ENCODE peak calls at places on chromosomes 11 and 22, in four cellular contexts. D is HCT116, T is left ventricle myocardium inferior, S is astrocyte of the cerebellum. P is an unnamed sample.

GRCh38 chr11:99352642-99353041 is 331.9 kb downstream of the CNTN5 start:
- DNase-seq in D (no peak), T (peak), S (no peak), P (no peak)

GRCh38 chr11:132496341-132496740 is 1036.0 kb downstream of the OPCML start:
- DNase-seq in D (no peak), T (no peak), S (no peak), P (no peak)

GRCh38 chr22:24003887-24004286 is 1.4 kb downstream of the GSTT4 start:
- DNase-seq in D (no peak), T (no peak), S (no peak), P (no peak)

GRCh38 chr11:65500262-65501004 is 1.6 kb downstream of the MALAT1 start:
- DNase-seq in D (no peak), T (no peak), S (no peak), P (no peak)

GRCh38 chr11:124581817-124582216 is 12.0 kb downstream of the OR8A1 start:
- DNase-seq in D (no peak), T (no peak), S (no peak), P (no peak)

GRCh38 chr11:62544521-62545436 is 1.8 kb downstream of the AHNAK start:
- DNase-seq in D (no peak), T (peak), S (no peak), P (no peak)

GRCh38 chr11:92828576-92828975 is 140.9 kb upstream of the MTNR1B start:
- DNase-seq in D (no peak), T (no peak), S (no peak), P (no peak)

GRCh38 chr11:36328956-36329673 is 33.0 kb downstream of the PRR5L start:
- DNase-seq in D (no peak), T (no peak), S (no peak), P (no peak)

GRCh38 chr11:29005401-29005980 is 897.3 kb downstream of the METTL15 start:
- DNase-seq in D (no peak), T (no peak), S (no peak), P (no peak)

GRCh38 chr11:113615773-113616172 is 90.3 kb downstream of the TMPRSS5 start:
- DNase-seq in D (no peak), T (no peak), S (no peak), P (peak)

GRCh38 chr11:130428692-130429681 is 578 bp upstream of the ADAMTS8 start:
- DNase-seq in D (no peak), T (no peak), S (no peak), P (no peak)

GRCh38 chr11:9380773-9381172 is 3.7 kb upstream of the IPO7 start:
- DNase-seq in D (no peak), T (peak), S (no peak), P (no peak)

GRCh38 chr11:70067036-70067435 is 11.1 kb upstream of the ANO1 start:
- DNase-seq in D (no peak), T (no peak), S (no peak), P (no peak)

GRCh38 chr11:68461284-68461861 is 821 bp downstream of the PPP6R3 start:
- DNase-seq in D (no peak), T (no peak), S (no peak), P (no peak)

GRCh38 chr11:102139081-102139498 is 28.8 kb downstream of the YAP1 start:
- DNase-seq in D (no peak), T (no peak), S (peak), P (peak)

GRCh38 chr11:26377619-26378018 is 45.7 kb downstream of the ANO3 start:
- DNase-seq in D (no peak), T (no peak), S (no peak), P (no peak)

DNA sequence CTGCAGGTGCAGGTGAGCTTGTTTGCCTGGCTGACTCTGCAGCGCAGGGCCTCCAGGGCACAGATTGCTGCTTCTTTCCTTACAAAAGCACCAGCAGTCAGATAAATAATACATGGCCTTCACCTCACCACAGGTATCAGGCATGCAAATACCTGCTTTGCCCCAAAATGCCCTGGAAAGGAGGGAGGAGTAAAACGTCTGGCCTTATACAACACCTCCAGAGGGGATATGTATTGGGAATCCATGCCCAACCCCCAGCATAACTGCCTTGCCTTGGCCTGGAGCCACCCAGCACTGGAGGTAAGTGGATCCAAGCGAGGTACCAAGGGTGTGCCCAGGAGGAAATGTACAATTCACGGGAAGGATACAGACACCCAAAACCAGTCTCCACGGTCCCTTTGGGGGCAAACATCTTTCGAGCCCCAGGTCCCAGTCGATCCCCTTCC is 860 bp downstream of the TMEM184B start:
- DNase-seq in D (no peak), T (no peak), S (no peak), P (no peak)
- H3K4me3 ChIP-seq in D (peak), T (peak), S (peak), P (peak)

GRCh38 chr22:31342389-31343125 is 3.6 kb downstream of the PATZ1 start:
- DNase-seq in D (no peak), T (no peak), S (no peak), P (no peak)
- H3K4me3 ChIP-seq in D (peak), T (peak), S (peak), P (peak)

GRCh38 chr11:75938543-75938942 is 123.5 kb downstream of the UVRAG start:
- DNase-seq in D (no peak), T (no peak), S (no peak), P (no peak)
- H3K4me3 ChIP-seq in D (no peak), T (no peak), S (no peak), P (no peak)

DNA sequence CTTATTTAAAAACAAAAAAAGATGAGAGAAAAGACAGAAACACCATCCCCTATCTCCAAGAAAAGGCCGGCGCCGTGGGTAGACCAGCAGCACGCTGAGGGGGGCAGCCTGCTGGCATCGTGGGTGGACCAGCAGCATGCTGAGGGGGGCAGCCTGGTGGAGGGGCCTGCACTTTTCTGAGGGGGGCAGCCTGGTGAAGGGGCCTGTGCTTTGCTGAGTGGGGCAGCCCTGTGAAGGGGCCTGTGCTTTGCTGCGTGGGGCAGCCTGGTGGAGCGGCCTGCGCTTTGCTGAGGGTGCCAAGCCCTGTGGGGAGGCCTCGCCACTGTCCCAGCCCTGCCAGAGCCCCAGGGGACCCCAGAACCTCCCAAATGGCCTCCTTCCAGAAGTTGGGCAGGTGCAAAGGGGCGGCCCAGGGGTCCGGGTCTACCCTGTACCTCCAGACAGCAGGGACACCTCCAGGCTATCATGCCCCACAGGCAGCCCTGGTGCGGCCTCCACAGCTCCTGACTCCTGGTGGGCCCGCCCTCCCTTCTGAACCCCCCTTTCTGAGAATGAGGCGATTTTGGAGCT is 1185.7 kb downstream of the BRD1 start:
- DNase-seq in D (no peak), T (no peak), S (no peak), P (no peak)
- H3K4me3 ChIP-seq in D (no peak), T (no peak), S (no peak), P (no peak)

GRCh38 chr11:61354208-61354607 is 7.5 kb downstream of the CYB561A3 start:
- DNase-seq in D (no peak), T (no peak), S (no peak), P (no peak)

GRCh38 chr11:61358566-61358965 is 3.1 kb downstream of the CYB561A3 start:
- DNase-seq in D (no peak), T (no peak), S (no peak), P (no peak)

GRCh38 chr11:61357233-61357893 is 4.3 kb downstream of the CYB561A3 start:
- DNase-seq in D (no peak), T (no peak), S (no peak), P (no peak)

GRCh38 chr11:61357894-61358239 is 3.8 kb downstream of the CYB561A3 start:
- DNase-seq in D (no peak), T (no peak), S (no peak), P (no peak)

DNA sequence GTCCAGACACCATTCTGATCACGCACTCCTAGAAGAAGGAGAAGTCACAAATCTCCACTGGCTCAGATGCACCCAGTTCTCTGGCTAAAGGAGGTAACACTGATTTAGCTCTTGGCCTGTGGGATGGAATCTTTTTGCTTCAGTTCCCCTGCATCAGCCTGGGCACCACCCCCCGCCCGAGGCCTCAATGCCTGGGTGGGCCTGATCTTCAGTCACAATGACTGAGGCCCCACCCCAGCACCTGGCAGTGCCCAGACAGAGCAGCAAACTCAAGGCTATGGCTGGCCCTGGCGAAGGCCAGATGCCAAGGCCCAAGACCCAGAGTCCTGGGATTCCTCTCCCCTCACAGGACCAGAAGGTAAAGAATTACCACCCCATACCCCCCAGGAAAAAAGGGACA is 5.0 kb downstream of the CYB561A3 start:
- DNase-seq in D (no peak), T (no peak), S (no peak), P (no peak)
- H3K4me3 ChIP-seq in D (no peak), T (no peak), S (no peak), P (no peak)

DNA sequence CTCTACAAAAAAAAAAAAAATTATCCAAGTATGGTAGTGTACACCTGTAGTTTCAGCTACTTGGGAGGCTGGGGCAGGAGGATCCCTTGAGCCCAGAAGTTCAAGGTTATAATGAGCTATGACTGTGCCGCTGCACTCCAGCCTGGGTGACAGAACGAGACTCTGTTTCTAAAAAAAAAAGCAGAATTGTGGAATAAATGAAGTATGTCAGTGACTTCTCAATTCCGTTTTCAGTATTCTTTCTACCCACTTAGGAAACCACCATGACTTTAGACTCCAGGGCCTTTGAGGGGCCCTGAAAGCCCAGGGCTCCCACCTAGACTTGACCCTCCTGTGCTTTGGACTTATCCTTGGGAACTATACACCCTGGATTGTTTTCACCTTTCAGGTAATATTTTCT is 6.5 kb upstream of the NUP160 start:
- DNase-seq in D (no peak), T (no peak), S (no peak), P (no peak)
- H3K4me3 ChIP-seq in D (no peak), T (no peak), S (no peak), P (no peak)

GRCh38 chr22:43465291-43466015 is 53.6 kb downstream of the MPPED1 start:
- DNase-seq in D (no peak), T (no peak), S (no peak), P (no peak)

GRCh38 chr22:43466710-43467109 is 54.9 kb downstream of the MPPED1 start:
- DNase-seq in D (no peak), T (no peak), S (no peak), P (no peak)

GRCh38 chr22:43462701-43463100 is 50.9 kb downstream of the MPPED1 start:
- DNase-seq in D (no peak), T (no peak), S (no peak), P (no peak)

GRCh38 chr22:43467171-43467570 is 55.4 kb downstream of the MPPED1 start:
- DNase-seq in D (no peak), T (no peak), S (no peak), P (no peak)

DNA sequence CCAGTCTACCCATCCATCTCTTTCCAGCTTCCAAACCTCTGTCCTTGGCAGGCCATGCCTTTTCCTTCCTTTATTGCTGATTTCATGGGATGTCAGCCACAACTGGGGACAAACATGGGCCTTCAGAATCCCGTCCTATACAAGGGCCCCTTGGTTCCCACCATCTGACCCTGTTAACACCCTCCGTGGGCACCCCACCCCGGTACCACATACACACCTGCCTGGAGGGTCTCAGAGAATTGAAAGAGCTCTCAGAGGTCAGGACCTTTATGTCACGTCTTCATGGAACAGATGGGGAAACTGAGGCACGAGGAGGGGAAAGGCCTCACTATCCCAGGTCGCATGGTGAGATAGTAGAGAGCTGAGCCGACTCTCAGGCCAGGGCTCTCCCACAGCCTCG is 53.0 kb downstream of the MPPED1 start:
- DNase-seq in D (no peak), T (no peak), S (no peak), P (no peak)
- H3K4me3 ChIP-seq in D (no peak), T (no peak), S (no peak), P (no peak)